ENCODE peak calls at places on chromosomes 13 and 19, in six cellular contexts. N is GM12892; U is T-cell; D is AG08395; I is activated CD4-positive, alpha-beta T cell treated with anti-CD3 and anti-CD28 coated beads, Interleukin-2, amount 50 U/mL, for 1 hour; M is IMR-90. H is an unnamed sample.

GRCh38 chr19:2887391-2887914 is 13.3 kb upstream of the ZNF57 start:
- DNase-seq in M (peak), N (no peak), U (no peak), D (peak), I (no peak), H (peak)

GRCh38 chr13:29887030-29887557 is 36.7 kb upstream of the UBL3 start:
- DNase-seq in U (no peak), D (no peak), M (peak), N (no peak), I (no peak), H (no peak)

GRCh38 chr19:3132971-3133792 is 2.7 kb upstream of the GNA15 start:
- DNase-seq in M (peak), U (peak), N (peak), D (peak), I (peak), H (peak)

GRCh38 chr19:48837081-48837524 is 812 bp upstream of the HSD17B14 start:
- DNase-seq in D (peak), I (peak), N (peak), M (peak), U (peak), H (peak)

GRCh38 chr19:47257411-47258169 is 1.3 kb downstream of the CCDC9 start:
- DNase-seq in M (no peak), D (no peak), I (no peak), U (no peak), N (no peak), H (no peak)

GRCh38 chr13:93086329-93086728 is 140.3 kb upstream of the GPC6 start:
- DNase-seq in D (no peak), N (no peak), M (no peak), I (no peak), U (no peak), H (no peak)

GRCh38 chr13:111901301-111901905 is 165.5 kb upstream of the SOX1 start:
- DNase-seq in D (no peak), M (no peak), U (no peak), I (no peak), N (no peak), H (no peak)

GRCh38 chr19:14337510-14337909 is 43.7 kb upstream of the ADGRE5 start:
- DNase-seq in I (peak), U (peak), N (no peak), D (no peak), M (no peak), H (peak)

GRCh38 chr13:23960566-23961156 is 63.4 kb upstream of the C1QTNF9B start:
- DNase-seq in I (no peak), M (peak), D (no peak), U (no peak), N (no peak), H (no peak)

GRCh38 chr19:55492362-55492944 is 4.2 kb downstream of the SSC5D start:
- DNase-seq in D (no peak), I (no peak), N (no peak), M (no peak), U (no peak), H (no peak)

GRCh38 chr19:54451997-54452396 is 3.0 kb downstream of the LENG8 start:
- DNase-seq in N (no peak), M (no peak), D (no peak), U (no peak), I (no peak), H (no peak)

GRCh38 chr19:10979950-10980349 is 19.1 kb downstream of the SMARCA4 start:
- DNase-seq in I (peak), M (no peak), U (peak), N (no peak), D (no peak), H (peak)

GRCh38 chr13:66087149-66087780 is 1142.9 kb downstream of the PCDH9 start:
- DNase-seq in M (peak), N (no peak), D (no peak), U (no peak), I (no peak), H (no peak)

GRCh38 chr13:84479656-84480055 is 597.4 kb upstream of the SLITRK1 start:
- DNase-seq in I (no peak), M (peak), D (no peak), N (no peak), U (no peak), H (no peak)

H was measured in germinal center.